ENCODE peak calls at places on chromosomes 3 and 15, in seven cellular contexts. One of them, this sample, is unnamed.

GRCh38 chr3:187979543-187979942 is 174.4 kb upstream of the LPP start:
- DNase-seq in transverse colon: no peak
- DNase-seq in NCI-H1105: no peak
- DNase-seq in NCI-H1694 treated with DMSO at 0.1 percent for 48 hours: no peak
- DNase-seq in Panc1: no peak
- DNase-seq in psoas muscle: no peak
- DNase-seq in hypothalamus: no peak
- DNase-seq in this sample: no peak

GRCh38 chr3:13281657-13282527 is 138.2 kb downstream of the NUP210 start:
- DNase-seq in Panc1: no peak
- DNase-seq in psoas muscle: peak
- DNase-seq in NCI-H1105: no peak
- DNase-seq in hypothalamus: no peak
- DNase-seq in NCI-H1694 treated with DMSO at 0.1 percent for 48 hours: no peak
- DNase-seq in transverse colon: peak
- DNase-seq in this sample: no peak

GRCh38 chr15:85750807-85751730 is 43.7 kb downstream of the KLHL25 start:
- DNase-seq in NCI-H1694 treated with DMSO at 0.1 percent for 48 hours: no peak
- DNase-seq in transverse colon: no peak
- DNase-seq in NCI-H1105: no peak
- DNase-seq in psoas muscle: no peak
- DNase-seq in Panc1: no peak
- DNase-seq in hypothalamus: peak
- DNase-seq in this sample: no peak

GRCh38 chr3:119529883-119530282 is 29.5 kb downstream of the CD80 start:
- DNase-seq in psoas muscle: no peak
- DNase-seq in NCI-H1105: no peak
- DNase-seq in Panc1: no peak
- DNase-seq in transverse colon: no peak
- DNase-seq in hypothalamus: no peak
- DNase-seq in NCI-H1694 treated with DMSO at 0.1 percent for 48 hours: no peak
- DNase-seq in this sample: no peak

GRCh38 chr3:73623996-73624362 is 762 bp downstream of the PDZRN3 start:
- DNase-seq in NCI-H1105: peak
- DNase-seq in NCI-H1694 treated with DMSO at 0.1 percent for 48 hours: no peak
- DNase-seq in transverse colon: peak
- DNase-seq in psoas muscle: peak
- DNase-seq in hypothalamus: peak
- DNase-seq in Panc1: no peak
- DNase-seq in this sample: no peak

GRCh38 chr3:22900296-22900695 is 302.8 kb upstream of the UBE2E2 start:
- DNase-seq in psoas muscle: no peak
- DNase-seq in transverse colon: no peak
- DNase-seq in Panc1: no peak
- DNase-seq in hypothalamus: no peak
- DNase-seq in NCI-H1694 treated with DMSO at 0.1 percent for 48 hours: no peak
- DNase-seq in NCI-H1105: no peak
- DNase-seq in this sample: no peak

GRCh38 chr3:150751781-150752263 is 11.1 kb downstream of the SIAH2 start:
- DNase-seq in NCI-H1105: peak
- DNase-seq in psoas muscle: no peak
- DNase-seq in Panc1: no peak
- DNase-seq in transverse colon: peak
- DNase-seq in hypothalamus: no peak
- DNase-seq in NCI-H1694 treated with DMSO at 0.1 percent for 48 hours: no peak
- DNase-seq in this sample: no peak

GRCh38 chr3:63955036-63955650 is 43.0 kb upstream of the SCAANT1 start:
- DNase-seq in Panc1: no peak
- DNase-seq in NCI-H1105: no peak
- DNase-seq in hypothalamus: no peak
- DNase-seq in transverse colon: no peak
- DNase-seq in NCI-H1694 treated with DMSO at 0.1 percent for 48 hours: no peak
- DNase-seq in psoas muscle: no peak
- DNase-seq in this sample: no peak

GRCh38 chr15:57607570-57608000 is 15.9 kb downstream of the MYZAP start:
- DNase-seq in NCI-H1105: no peak
- DNase-seq in NCI-H1694 treated with DMSO at 0.1 percent for 48 hours: no peak
- DNase-seq in hypothalamus: peak
- DNase-seq in transverse colon: peak
- DNase-seq in Panc1: no peak
- DNase-seq in psoas muscle: peak
- DNase-seq in this sample: no peak

GRCh38 chr15:94235041-94235440 is 3.7 kb downstream of the MCTP2 start:
- DNase-seq in hypothalamus: no peak
- DNase-seq in transverse colon: no peak
- DNase-seq in NCI-H1105: no peak
- DNase-seq in NCI-H1694 treated with DMSO at 0.1 percent for 48 hours: no peak
- DNase-seq in Panc1: no peak
- DNase-seq in psoas muscle: no peak
- DNase-seq in this sample: no peak

GRCh38 chr3:194245975-194246561 is 105.1 kb downstream of the CPN2 start:
- DNase-seq in psoas muscle: no peak
- DNase-seq in hypothalamus: no peak
- DNase-seq in Panc1: no peak
- DNase-seq in transverse colon: no peak
- DNase-seq in NCI-H1105: no peak
- DNase-seq in NCI-H1694 treated with DMSO at 0.1 percent for 48 hours: no peak
- DNase-seq in this sample: no peak